ENCODE peak calls at places on chromosomes 5 and 9, in ten cellular contexts. One of them, this sample, is unnamed.

GRCh38 chr5:112635276-112635675 is 102.4 kb upstream of the APC start:
- DNase-seq in esophagus muscularis mucosa: no peak
- DNase-seq in HepG2: no peak
- DNase-seq in GM12878: no peak
- DNase-seq in stomach: no peak
- DNase-seq in H1: no peak
- DNase-seq in HCT116: no peak
- DNase-seq in heart left ventricle: no peak
- DNase-seq in suprapubic skin: no peak
- DNase-seq in IMR-90: no peak
- DNase-seq in this sample: no peak

GRCh38 chr5:1413611-1414241 is 31.5 kb downstream of the SLC6A3 start:
- DNase-seq in stomach: no peak
- DNase-seq in heart left ventricle: no peak
- DNase-seq in IMR-90: no peak
- DNase-seq in HCT116: no peak
- DNase-seq in suprapubic skin: peak; percentile 49
- DNase-seq in H1: no peak
- DNase-seq in esophagus muscularis mucosa: no peak
- DNase-seq in GM12878: no peak
- DNase-seq in HepG2: no peak
- DNase-seq in this sample: peak; percentile 13

GRCh38 chr5:74272019-74272775 is 368.3 kb downstream of the ENC1 start:
- DNase-seq in heart left ventricle: no peak
- DNase-seq in HCT116: no peak
- DNase-seq in IMR-90: peak; percentile 31
- DNase-seq in suprapubic skin: no peak
- DNase-seq in H1: peak; percentile 53
- DNase-seq in HepG2: peak; percentile 53
- DNase-seq in stomach: no peak
- DNase-seq in GM12878: no peak
- DNase-seq in esophagus muscularis mucosa: peak; percentile 60
- DNase-seq in this sample: no peak

GRCh38 chr9:88530051-88530450 is 4.9 kb upstream of the NXNL2 start:
- DNase-seq in IMR-90: peak; percentile 78
- DNase-seq in esophagus muscularis mucosa: no peak
- DNase-seq in GM12878: no peak
- DNase-seq in stomach: no peak
- DNase-seq in H1: no peak
- DNase-seq in HepG2: peak; percentile 45
- DNase-seq in HCT116: no peak
- DNase-seq in suprapubic skin: no peak
- DNase-seq in heart left ventricle: no peak
- DNase-seq in this sample: no peak

GRCh38 chr9:89778100-89779085 is 173.6 kb downstream of the GADD45G start:
- DNase-seq in IMR-90: no peak
- DNase-seq in heart left ventricle: no peak
- DNase-seq in GM12878: no peak
- DNase-seq in stomach: no peak
- DNase-seq in H1: no peak
- DNase-seq in esophagus muscularis mucosa: no peak
- DNase-seq in HCT116: no peak
- DNase-seq in suprapubic skin: peak; percentile 31
- DNase-seq in HepG2: peak; percentile 4
- DNase-seq in this sample: peak; percentile 46

GRCh38 chr5:101271416-101271815 is 368.3 kb upstream of the ST8SIA4 start:
- DNase-seq in HepG2: no peak
- DNase-seq in IMR-90: no peak
- DNase-seq in heart left ventricle: no peak
- DNase-seq in stomach: no peak
- DNase-seq in GM12878: no peak
- DNase-seq in H1: no peak
- DNase-seq in suprapubic skin: no peak
- DNase-seq in HCT116: no peak
- DNase-seq in esophagus muscularis mucosa: no peak
- DNase-seq in this sample: no peak

GRCh38 chr5:111968459-111968858 is 211.5 kb upstream of the NREP start:
- DNase-seq in suprapubic skin: no peak
- DNase-seq in HepG2: no peak
- DNase-seq in stomach: no peak
- DNase-seq in IMR-90: peak; percentile 36
- DNase-seq in GM12878: no peak
- DNase-seq in H1: no peak
- DNase-seq in heart left ventricle: no peak
- DNase-seq in HCT116: no peak
- DNase-seq in esophagus muscularis mucosa: no peak
- DNase-seq in this sample: no peak

GRCh38 chr9:14768561-14769234 is 46.2 kb upstream of the CER1 start:
- DNase-seq in GM12878: no peak
- DNase-seq in IMR-90: peak; percentile 51
- DNase-seq in stomach: no peak
- DNase-seq in HepG2: peak; percentile 34
- DNase-seq in suprapubic skin: no peak
- DNase-seq in heart left ventricle: no peak
- DNase-seq in H1: no peak
- DNase-seq in esophagus muscularis mucosa: no peak
- DNase-seq in HCT116: peak; percentile 42
- DNase-seq in this sample: no peak

GRCh38 chr9:37372839-37373238 is 49.7 kb upstream of the GRHPR start:
- DNase-seq in HepG2: no peak
- DNase-seq in stomach: no peak
- DNase-seq in IMR-90: no peak
- DNase-seq in HCT116: no peak
- DNase-seq in GM12878: no peak
- DNase-seq in H1: no peak
- DNase-seq in suprapubic skin: no peak
- DNase-seq in heart left ventricle: no peak
- DNase-seq in esophagus muscularis mucosa: no peak
- DNase-seq in this sample: no peak
- H3K4me1 ChIP-seq in HepG2: no peaks in the 10 kb centered on the region
- H3K4me1 ChIP-seq in stomach: no peaks in the 10 kb centered on the region
- H3K4me1 ChIP-seq in IMR-90: peaks cover 2% of the 10 kb centered on the region
- H3K4me1 ChIP-seq in HCT116: no peaks in the 10 kb centered on the region
- H3K4me1 ChIP-seq in GM12878: peaks cover 88% of the 10 kb centered on the region
- H3K4me1 ChIP-seq in H1: no peaks in the 10 kb centered on the region
- H3K4me1 ChIP-seq in suprapubic skin: no peaks in the 10 kb centered on the region
- H3K4me1 ChIP-seq in heart left ventricle: no peaks in the 10 kb centered on the region
- H3K4me1 ChIP-seq in esophagus muscularis mucosa: no peaks in the 10 kb centered on the region
- H3K4me1 ChIP-seq in this sample: no peaks in the 10 kb centered on the region

GRCh38 chr9:133278161-133279131 is 3.4 kb upstream of the ABO start:
- DNase-seq in heart left ventricle: no peak
- DNase-seq in suprapubic skin: no peak
- DNase-seq in IMR-90: no peak
- DNase-seq in H1: no peak
- DNase-seq in HepG2: no peak
- DNase-seq in esophagus muscularis mucosa: peak; percentile 57
- DNase-seq in GM12878: no peak
- DNase-seq in stomach: peak; percentile 24
- DNase-seq in HCT116: no peak
- DNase-seq in this sample: no peak

GRCh38 chr9:133275105-133276000 is at the start of gene ABO:
- DNase-seq in stomach: peak; percentile 50
- DNase-seq in HCT116: no peak
- DNase-seq in suprapubic skin: no peak
- DNase-seq in heart left ventricle: peak; percentile 44
- DNase-seq in IMR-90: no peak
- DNase-seq in HepG2: no peak
- DNase-seq in GM12878: no peak
- DNase-seq in esophagus muscularis mucosa: peak; percentile 68
- DNase-seq in H1: no peak
- DNase-seq in this sample: no peak

GRCh38 chr9:133276001-133276884 is 1.2 kb upstream of the ABO start:
- DNase-seq in GM12878: no peak
- DNase-seq in stomach: no peak
- DNase-seq in HepG2: no peak
- DNase-seq in esophagus muscularis mucosa: peak; percentile 19
- DNase-seq in IMR-90: no peak
- DNase-seq in suprapubic skin: no peak
- DNase-seq in heart left ventricle: no peak
- DNase-seq in HCT116: no peak
- DNase-seq in H1: no peak
- DNase-seq in this sample: no peak

GRCh38 chr9:133277467-133277866 is 2.5 kb upstream of the ABO start:
- DNase-seq in IMR-90: no peak
- DNase-seq in heart left ventricle: no peak
- DNase-seq in GM12878: no peak
- DNase-seq in stomach: no peak
- DNase-seq in suprapubic skin: no peak
- DNase-seq in esophagus muscularis mucosa: peak; percentile 68
- DNase-seq in H1: no peak
- DNase-seq in HepG2: no peak
- DNase-seq in HCT116: no peak
- DNase-seq in this sample: no peak

DNA sequence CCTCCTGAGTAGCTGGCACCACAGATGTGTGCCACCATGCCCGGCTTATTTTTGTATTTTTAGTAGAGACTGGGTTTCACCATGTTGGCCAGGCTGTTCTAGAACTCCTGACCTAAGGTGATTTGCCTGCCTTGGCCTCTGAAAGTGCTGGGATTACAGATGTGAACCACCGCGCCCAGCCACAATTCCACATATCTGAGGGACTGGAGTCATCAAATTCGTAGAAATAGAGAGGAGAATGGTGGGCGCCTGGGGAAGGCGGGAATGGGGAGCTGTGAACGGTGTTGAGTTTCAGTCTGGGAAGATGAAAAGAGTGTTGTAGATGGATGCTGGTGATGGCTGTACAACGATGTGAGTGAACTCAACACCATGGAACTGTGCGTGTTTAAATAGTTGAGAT is 1.9 kb upstream of the ABO start:
- DNase-seq in GM12878: no peak
- DNase-seq in suprapubic skin: no peak
- DNase-seq in IMR-90: no peak
- DNase-seq in H1: no peak
- DNase-seq in heart left ventricle: no peak
- DNase-seq in esophagus muscularis mucosa: peak; percentile 26
- DNase-seq in stomach: no peak
- DNase-seq in HCT116: no peak
- DNase-seq in HepG2: no peak
- DNase-seq in this sample: no peak
- H3K27me3 ChIP-seq in GM12878: no peaks in the 10 kb centered on the region
- H3K27me3 ChIP-seq in suprapubic skin: peaks cover 62% of the 10 kb centered on the region
- H3K27me3 ChIP-seq in IMR-90: peaks cover 68% of the 10 kb centered on the region
- H3K27me3 ChIP-seq in H1: peaks cover 34% of the 10 kb centered on the region
- H3K27me3 ChIP-seq in heart left ventricle: peaks cover 18% of the 10 kb centered on the region
- H3K27me3 ChIP-seq in esophagus muscularis mucosa: peaks cover 25% of the 10 kb centered on the region
- H3K27me3 ChIP-seq in stomach: peaks cover 91% of the 10 kb centered on the region
- H3K27me3 ChIP-seq in HCT116: no peaks in the 10 kb centered on the region
- H3K27me3 ChIP-seq in HepG2: no peaks in the 10 kb centered on the region
- H3K27me3 ChIP-seq in this sample: no peaks in the 10 kb centered on the region

GRCh38 chr5:151132959-151133358 is 24.6 kb downstream of the ANXA6 start:
- DNase-seq in suprapubic skin: no peak
- DNase-seq in esophagus muscularis mucosa: no peak
- DNase-seq in IMR-90: no peak
- DNase-seq in HepG2: no peak
- DNase-seq in GM12878: no peak
- DNase-seq in stomach: no peak
- DNase-seq in HCT116: no peak
- DNase-seq in H1: no peak
- DNase-seq in heart left ventricle: no peak
- DNase-seq in this sample: no peak

GRCh38 chr5:151134228-151134627 is 23.4 kb downstream of the ANXA6 start:
- DNase-seq in GM12878: no peak
- DNase-seq in HCT116: no peak
- DNase-seq in stomach: peak; percentile 35
- DNase-seq in suprapubic skin: no peak
- DNase-seq in H1: no peak
- DNase-seq in heart left ventricle: no peak
- DNase-seq in IMR-90: no peak
- DNase-seq in HepG2: no peak
- DNase-seq in esophagus muscularis mucosa: no peak
- DNase-seq in this sample: no peak

GRCh38 chr5:151128817-151129216 is 28.8 kb downstream of the ANXA6 start:
- DNase-seq in GM12878: no peak
- DNase-seq in HCT116: no peak
- DNase-seq in IMR-90: no peak
- DNase-seq in H1: no peak
- DNase-seq in HepG2: no peak
- DNase-seq in heart left ventricle: no peak
- DNase-seq in suprapubic skin: no peak
- DNase-seq in esophagus muscularis mucosa: no peak
- DNase-seq in stomach: no peak
- DNase-seq in this sample: no peak

GRCh38 chr5:151130235-151130921 is 27.2 kb downstream of the ANXA6 start:
- DNase-seq in HepG2: no peak
- DNase-seq in H1: no peak
- DNase-seq in IMR-90: no peak
- DNase-seq in HCT116: no peak
- DNase-seq in esophagus muscularis mucosa: no peak
- DNase-seq in suprapubic skin: no peak
- DNase-seq in stomach: no peak
- DNase-seq in heart left ventricle: no peak
- DNase-seq in GM12878: no peak
- DNase-seq in this sample: no peak

DNA sequence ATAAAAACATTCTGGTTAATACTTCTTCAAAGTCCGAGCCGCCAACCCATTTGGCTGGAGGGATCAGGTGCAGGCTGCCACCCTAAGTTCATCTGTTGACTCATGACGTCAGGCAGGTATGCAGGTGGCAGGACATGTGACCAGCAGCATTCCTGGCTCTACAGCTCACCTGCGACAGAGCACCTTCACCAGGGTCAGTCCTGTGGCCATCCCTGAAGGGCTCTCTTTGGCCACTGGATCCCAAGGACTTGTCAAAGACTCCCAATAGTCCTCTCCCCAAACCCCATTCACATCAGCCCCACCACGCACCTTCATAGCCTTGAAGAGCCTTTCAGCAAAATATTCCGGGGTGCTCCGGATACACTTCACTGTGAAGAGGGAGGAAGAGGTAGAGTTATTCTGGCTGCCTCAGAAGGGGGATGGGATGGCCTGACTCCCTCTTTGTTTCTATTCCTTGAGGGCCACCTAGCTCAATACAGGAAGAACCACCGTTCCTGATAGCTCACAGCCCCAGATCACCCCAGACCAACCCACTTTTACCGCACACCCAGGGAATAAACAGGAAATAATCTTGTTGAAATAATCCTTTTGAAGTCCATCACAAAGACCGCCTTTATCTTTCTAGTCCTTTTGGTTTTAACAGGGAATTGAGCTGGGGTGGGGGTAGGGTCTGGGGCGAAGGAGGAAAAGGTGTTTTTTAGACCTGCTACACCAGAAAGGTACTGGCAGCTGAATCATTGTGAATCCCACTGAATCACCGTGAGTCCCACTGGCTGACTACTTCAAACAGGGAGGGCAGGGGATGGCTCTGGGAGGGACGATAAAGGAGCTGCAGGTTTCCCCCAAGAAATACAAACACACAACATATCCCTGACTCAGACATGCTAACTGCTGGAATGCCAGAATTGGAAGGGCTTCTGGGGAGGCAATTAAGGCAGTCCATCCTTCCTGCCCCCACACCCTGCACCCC is 26.4 kb downstream of the ANXA6 start:
- DNase-seq in stomach: peak; percentile 83
- DNase-seq in GM12878: no peak
- DNase-seq in H1: no peak
- DNase-seq in heart left ventricle: no peak
- DNase-seq in IMR-90: peak; percentile 32
- DNase-seq in esophagus muscularis mucosa: no peak
- DNase-seq in suprapubic skin: no peak
- DNase-seq in HCT116: no peak
- DNase-seq in HepG2: no peak
- DNase-seq in this sample: no peak
- TF ChIP-seq POLR2A in stomach: no peak
- TF ChIP-seq POLR2A in GM12878: no peak
- TF ChIP-seq POLR2A in H1: no peak
- TF ChIP-seq POLR2A in heart left ventricle: no peak
- TF ChIP-seq POLR2A in IMR-90: no peak
- TF ChIP-seq POLR2A in esophagus muscularis mucosa: no peak
- TF ChIP-seq POLR2A in suprapubic skin: no peak
- TF ChIP-seq POLR2A in HCT116: no peak
- TF ChIP-seq POLR2A in HepG2: no peak
- TF ChIP-seq POLR2A in this sample: no peak

GRCh38 chr9:124818431-124819281 is 34.6 kb upstream of the WDR38 start:
- DNase-seq in esophagus muscularis mucosa: no peak
- DNase-seq in suprapubic skin: no peak
- DNase-seq in GM12878: no peak
- DNase-seq in heart left ventricle: peak; percentile 64
- DNase-seq in HepG2: peak; percentile 90
- DNase-seq in IMR-90: peak; percentile 74
- DNase-seq in stomach: no peak
- DNase-seq in H1: no peak
- DNase-seq in HCT116: peak; percentile 82
- DNase-seq in this sample: peak; percentile 51

GRCh38 chr9:124814178-124814535 is 37.2 kb downstream of the OLFML2A start:
- DNase-seq in GM12878: no peak
- DNase-seq in IMR-90: no peak
- DNase-seq in esophagus muscularis mucosa: no peak
- DNase-seq in suprapubic skin: no peak
- DNase-seq in HCT116: no peak
- DNase-seq in HepG2: no peak
- DNase-seq in stomach: no peak
- DNase-seq in heart left ventricle: no peak
- DNase-seq in H1: no peak
- DNase-seq in this sample: no peak

GRCh38 chr9:124813041-124813440 is 36.1 kb downstream of the OLFML2A start:
- DNase-seq in esophagus muscularis mucosa: no peak
- DNase-seq in suprapubic skin: no peak
- DNase-seq in heart left ventricle: no peak
- DNase-seq in HepG2: no peak
- DNase-seq in stomach: no peak
- DNase-seq in HCT116: no peak
- DNase-seq in H1: no peak
- DNase-seq in GM12878: no peak
- DNase-seq in IMR-90: no peak
- DNase-seq in this sample: no peak

GRCh38 chr9:124813496-124814177 is 36.7 kb downstream of the OLFML2A start:
- DNase-seq in suprapubic skin: no peak
- DNase-seq in stomach: no peak
- DNase-seq in esophagus muscularis mucosa: no peak
- DNase-seq in heart left ventricle: no peak
- DNase-seq in HepG2: no peak
- DNase-seq in HCT116: no peak
- DNase-seq in IMR-90: no peak
- DNase-seq in GM12878: no peak
- DNase-seq in H1: no peak
- DNase-seq in this sample: no peak

DNA sequence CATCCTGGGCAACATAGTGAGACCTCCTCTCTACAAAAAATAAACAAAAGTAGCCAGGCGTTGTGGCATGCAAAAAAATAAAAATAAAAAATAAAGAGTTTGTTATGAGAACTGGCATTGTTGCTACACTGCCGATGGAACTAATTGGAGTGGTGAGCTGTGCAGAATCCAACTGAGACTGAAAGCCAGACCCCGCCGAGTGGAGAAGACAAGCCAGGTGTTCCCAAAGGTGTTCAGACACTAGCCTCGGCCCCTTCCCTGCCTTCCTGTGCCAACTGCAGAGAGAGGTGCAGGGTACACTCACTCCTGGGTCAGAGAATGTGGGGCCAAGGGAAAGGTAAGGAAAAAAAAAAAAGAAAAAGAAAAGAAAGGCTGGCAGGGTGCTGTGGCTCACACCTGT is 37.7 kb upstream of the WDR38 start:
- DNase-seq in esophagus muscularis mucosa: no peak
- DNase-seq in HepG2: no peak
- DNase-seq in H1: no peak
- DNase-seq in heart left ventricle: no peak
- DNase-seq in IMR-90: no peak
- DNase-seq in GM12878: no peak
- DNase-seq in suprapubic skin: no peak
- DNase-seq in HCT116: no peak
- DNase-seq in stomach: no peak
- DNase-seq in this sample: no peak
- H3K4me1 ChIP-seq in esophagus muscularis mucosa: peaks cover 36% of the 10 kb centered on the region
- H3K4me1 ChIP-seq in HepG2: peaks cover 55% of the 10 kb centered on the region
- H3K4me1 ChIP-seq in H1: peaks cover 19% of the 10 kb centered on the region
- H3K4me1 ChIP-seq in heart left ventricle: peaks cover 8% of the 10 kb centered on the region
- H3K4me1 ChIP-seq in IMR-90: peaks cover 29% of the 10 kb centered on the region
- H3K4me1 ChIP-seq in GM12878: peaks cover 7% of the 10 kb centered on the region
- H3K4me1 ChIP-seq in suprapubic skin: peaks cover 54% of the 10 kb centered on the region
- H3K4me1 ChIP-seq in HCT116: peaks cover 77% of the 10 kb centered on the region
- H3K4me1 ChIP-seq in stomach: peaks cover 6% of the 10 kb centered on the region
- H3K4me1 ChIP-seq in this sample: no peaks in the 10 kb centered on the region